ENCODE peak calls at places on chromosome 1, in ten cellular contexts. K is stomach, H is HCT116, G is ovary, O is body of pancreas, Q is uterus, N is transverse colon, L is A549, W is breast epithelium, Z is IMR-90. F is an unnamed sample.

GRCh38 chr1:190754769-190755168 is 277.1 kb upstream of the BRINP3 start:
- DNase-seq in K (no peak), H (peak; percentile 24), G (no peak), O (no peak), Q (no peak), N (no peak), L (peak; percentile 26), W (no peak), Z (peak; percentile 85), F (no peak)

GRCh38 chr1:222991908-222992307 is 151.1 kb downstream of the TLR5 start:
- DNase-seq in K (no peak), H (no peak), G (no peak), O (no peak), Q (no peak), N (no peak), L (no peak), W (no peak), Z (no peak), F (no peak)

GRCh38 chr1:174883361-174883760 is 116.4 kb upstream of the CACYBP start:
- DNase-seq in K (no peak), H (peak; percentile 24), G (no peak), O (no peak), Q (no peak), N (no peak), L (peak; percentile 23), W (no peak), Z (peak; percentile 46), F (no peak)

GRCh38 chr1:33255347-33256311 is 663 bp upstream of the ZNF362 start:
- DNase-seq in K (peak; percentile 80), H (peak; percentile 83), G (peak; percentile 60), O (peak; percentile 76), Q (peak; percentile 66), N (peak; percentile 86), L (peak; percentile 85), W (peak; percentile 89), Z (peak; percentile 15), F (peak; percentile 22)

GRCh38 chr1:111334169-111334568 is 43.5 kb downstream of the CHIA start:
- DNase-seq in K (peak; percentile 53), H (peak; percentile 21), G (no peak), O (no peak), Q (no peak), N (no peak), L (peak; percentile 20), W (no peak), Z (peak; percentile 49), F (no peak)

GRCh38 chr1:109649380-109649987 is 6.4 kb upstream of the GSTM4 start:
- DNase-seq in K (no peak), H (peak; percentile 18), G (peak; percentile 21), O (no peak), Q (no peak), N (no peak), L (peak; percentile 46), W (no peak), Z (peak; percentile 43), F (no peak)

GRCh38 chr1:117138556-117138955 is 17.0 kb upstream of the TRIM45 start:
- DNase-seq in K (no peak), H (no peak), G (no peak), O (no peak), Q (no peak), N (no peak), L (no peak), W (no peak), Z (no peak), F (no peak)

GRCh38 chr1:231220801-231221200 is 20.2 kb upstream of the GNPAT start:
- DNase-seq in K (no peak), H (no peak), G (no peak), O (no peak), Q (no peak), N (no peak), L (no peak), W (no peak), Z (no peak), F (no peak)

DNA sequence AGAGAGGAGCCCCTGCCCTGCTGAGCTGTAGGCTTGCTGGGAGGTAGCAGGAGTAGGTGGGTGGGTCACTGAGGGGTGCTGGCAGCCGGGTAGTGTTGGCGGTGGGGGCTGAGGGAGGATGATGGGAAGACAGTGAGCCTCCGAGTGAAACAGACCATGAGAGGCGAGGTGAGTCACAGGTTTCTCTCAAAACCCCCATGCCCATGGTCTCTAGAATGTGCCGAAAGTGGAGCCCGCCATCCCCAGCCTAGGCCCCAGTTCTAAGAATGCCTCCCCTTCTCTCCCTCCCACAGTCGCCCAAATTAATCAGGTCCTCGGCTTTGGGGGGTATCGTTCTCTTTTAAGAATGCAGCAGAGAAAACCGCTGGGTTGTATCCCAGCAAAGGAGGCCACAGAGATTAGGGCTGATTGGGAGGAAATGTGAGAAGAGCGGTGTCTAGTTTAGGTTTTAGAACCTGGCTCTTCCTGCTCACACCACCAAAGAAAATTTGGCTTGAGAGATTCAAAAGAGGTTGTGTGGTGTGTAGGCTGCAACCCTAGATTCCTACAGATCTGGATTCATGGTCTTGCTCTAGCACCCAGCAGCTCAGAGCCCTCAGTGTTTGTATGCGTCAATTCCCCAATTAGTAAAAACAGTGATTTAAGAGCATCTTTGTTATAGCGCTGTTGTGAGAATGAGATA is 27.7 kb upstream of the IL19 start:
- DNase-seq in K (no peak), H (no peak), G (no peak), O (no peak), Q (no peak), N (no peak), L (no peak), W (no peak), Z (no peak), F (no peak)
- TF ChIP-seq POLR2A in K (no peak), H (no peak), G (no peak), O (no peak), Q (no peak), N (no peak), L (no peak), W (no peak), Z (no peak), F (no peak)

DNA sequence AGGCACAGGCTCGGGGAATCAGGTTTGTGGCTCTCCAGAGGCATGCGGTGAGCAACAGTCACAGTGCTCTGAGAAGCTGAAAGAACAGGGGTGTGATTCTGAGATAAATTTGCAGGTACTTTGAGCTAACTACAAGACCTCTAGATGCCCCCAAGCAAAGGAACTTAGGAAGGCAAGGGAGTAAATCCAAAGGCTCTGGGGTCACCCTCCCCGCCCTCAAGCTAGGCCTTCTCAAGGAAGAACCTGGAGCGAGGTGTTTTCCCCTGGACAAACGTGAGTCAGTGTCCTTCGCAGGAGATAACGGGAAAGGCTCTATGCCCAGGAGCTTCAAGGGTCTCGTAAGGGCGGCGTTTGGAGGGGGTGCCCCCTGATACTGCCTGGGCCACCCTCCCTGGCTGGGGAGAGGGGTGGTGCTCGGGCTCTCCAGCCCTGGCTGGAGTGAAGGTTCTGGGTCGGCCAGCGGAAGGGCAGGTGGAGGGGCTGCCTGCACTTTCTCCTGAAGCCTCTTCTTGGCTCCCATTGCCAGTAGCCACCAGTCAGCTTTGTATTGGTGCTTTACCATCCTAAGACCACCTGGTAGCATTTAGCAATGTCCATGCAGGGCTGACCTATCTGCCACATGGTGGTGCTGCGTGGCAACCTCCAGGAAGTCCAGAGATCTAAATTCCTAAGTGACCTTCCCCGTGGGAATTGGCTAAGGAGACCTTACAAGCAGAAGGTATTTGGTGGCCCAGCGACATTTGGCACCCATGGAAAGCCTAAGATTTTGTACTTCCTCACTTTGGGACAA is 44.0 kb downstream of the GPR161 start:
- DNase-seq in K (no peak), H (peak; percentile 19), G (no peak), O (peak; percentile 26), Q (no peak), N (no peak), L (peak; percentile 61), W (no peak), Z (no peak), F (no peak)
- TF ChIP-seq CTCF in K (no peak), H (peak; percentile 54), G (no peak), O (no peak), Q (peak; percentile 31), N (no peak), L (peak; percentile 43), W (no peak), Z (peak; percentile 30), F (peak; percentile 14)

DNA sequence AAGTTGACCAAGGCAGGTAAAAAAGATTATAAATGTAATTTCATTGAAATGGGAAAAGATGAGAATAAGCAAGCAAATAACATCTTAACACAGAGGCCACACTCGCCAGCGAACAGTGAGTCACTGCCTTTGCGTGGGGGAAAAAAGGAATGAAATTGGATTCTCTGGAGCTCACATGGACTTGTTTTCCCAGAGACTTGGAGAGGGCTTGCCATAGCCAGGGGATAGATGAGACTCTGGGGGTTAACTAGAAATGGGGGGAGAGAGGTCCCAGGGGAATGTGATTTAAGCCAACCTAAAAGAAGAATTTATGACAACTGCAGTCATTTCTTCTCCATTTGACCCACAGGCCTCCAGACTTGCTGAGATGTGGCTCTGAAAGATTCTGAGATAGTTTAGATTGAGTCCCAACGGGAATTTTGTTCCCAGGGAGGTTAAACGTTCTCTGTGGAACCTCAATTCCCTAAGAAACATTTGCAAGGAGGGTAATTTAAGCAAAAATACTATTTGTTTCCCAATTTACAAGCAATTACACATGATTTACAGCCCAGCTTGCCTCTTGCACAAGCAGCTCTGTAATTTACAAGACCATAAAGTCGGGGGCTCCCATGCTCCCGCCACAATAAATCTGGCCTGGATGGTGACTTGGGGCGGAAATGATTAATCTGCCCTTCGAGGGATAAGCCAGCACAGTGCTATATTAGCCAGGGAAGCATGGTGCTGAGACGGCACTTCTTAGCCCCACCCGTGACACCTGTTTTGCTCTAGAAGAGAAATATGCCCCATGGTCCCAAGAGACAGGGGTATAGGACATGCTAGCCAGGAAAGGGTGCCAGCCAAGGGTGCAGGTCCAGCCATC is 68.8 kb downstream of the GRIK3 start:
- DNase-seq in K (no peak), H (no peak), G (no peak), O (no peak), Q (no peak), N (no peak), L (no peak), W (no peak), Z (no peak), F (no peak)
- H3K4me1 ChIP-seq in K (no peaks in the 10 kb centered on the region), H (no peaks in the 10 kb centered on the region), G (no peaks in the 10 kb centered on the region), O (no peaks in the 10 kb centered on the region), Q (no peaks in the 10 kb centered on the region), N (no peaks in the 10 kb centered on the region), L (no peaks in the 10 kb centered on the region), W (no peaks in the 10 kb centered on the region), Z (no peaks in the 10 kb centered on the region), F (no peaks in the 10 kb centered on the region)

DNA sequence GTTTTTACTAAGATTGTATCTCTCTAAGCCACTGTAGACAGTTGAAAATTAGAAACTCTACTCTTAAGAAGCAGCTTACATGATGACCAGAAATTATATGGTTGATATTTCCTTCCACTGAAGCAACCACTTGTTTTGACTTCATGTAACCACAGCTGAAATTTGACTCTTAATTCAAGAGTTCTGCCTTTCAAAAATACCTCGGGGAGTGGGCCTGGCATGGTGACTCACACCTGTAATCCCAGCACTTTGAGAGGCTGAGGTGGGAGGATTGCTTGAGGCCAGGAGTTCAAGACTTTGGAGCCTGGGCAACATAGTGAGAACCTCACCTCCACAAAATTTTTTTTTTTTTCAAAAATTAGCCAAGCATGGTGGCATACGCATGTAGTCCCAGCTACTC is 4.3 kb downstream of the AMPD1 start:
- DNase-seq in K (no peak), H (no peak), G (no peak), O (no peak), Q (no peak), N (no peak), L (no peak), W (no peak), Z (no peak), F (no peak)
- TF ChIP-seq POLR2A in K (no peak), H (no peak), G (no peak), O (no peak), Q (no peak), N (no peak), L (no peak), W (no peak), Z (no peak), F (no peak)